ENCODE peak calls at places on chromosomes 11 and 22, in seven cellular contexts. S is hepatocyte, P is body of pancreas, W is heart left ventricle, C is lower leg skin, F is bronchial epithelial cell, Q is fibroblast of the aortic adventitia. I is an unnamed sample.
A peak's percentile ranks its signal among the peaks of the same experiment; 100 is the strongest.

GRCh38 chr11:31870609-31871309 is 59.6 kb upstream of the PAX6 start:
- DNase-seq in S (peak; percentile 73), P (peak; percentile 44), W (peak; percentile 31), C (peak; percentile 86), F (peak; percentile 38), Q (peak; percentile 45), I (peak; percentile 67)

GRCh38 chr11:17408641-17409040 is 20.2 kb upstream of the KCNJ11 start:
- DNase-seq in S (no peak), P (no peak), W (no peak), C (no peak), F (no peak), Q (no peak), I (no peak)

GRCh38 chr11:65225284-65226102 is 36.3 kb upstream of the POLA2 start:
- DNase-seq in S (peak; percentile 78), P (peak; percentile 74), W (peak; percentile 48), C (peak; percentile 94), F (peak; percentile 69), Q (peak; percentile 68), I (no peak)

GRCh38 chr11:108881136-108881535 is 216.3 kb downstream of the DDX10 start:
- DNase-seq in S (no peak), P (no peak), W (no peak), C (no peak), F (no peak), Q (no peak), I (no peak)

GRCh38 chr11:396948-397548 is 3.0 kb downstream of the PKP3 start:
- DNase-seq in S (no peak), P (peak; percentile 52), W (peak; percentile 63), C (no peak), F (no peak), Q (peak; percentile 60), I (no peak)

GRCh38 chr11:86162257-86162656 is 82.3 kb upstream of the EED start:
- DNase-seq in S (peak; percentile 67), P (peak; percentile 22), W (peak; percentile 74), C (no peak), F (peak; percentile 79), Q (peak; percentile 94), I (no peak)

GRCh38 chr11:122670131-122670530 is 14.6 kb downstream of the UBASH3B start:
- DNase-seq in S (no peak), P (no peak), W (no peak), C (no peak), F (no peak), Q (no peak), I (no peak)

GRCh38 chr11:120546312-120547205 is 35.0 kb downstream of the GRIK4 start:
- DNase-seq in S (peak; percentile 74), P (peak; percentile 78), W (peak; percentile 67), C (peak; percentile 91), F (peak; percentile 98), Q (peak; percentile 88), I (peak; percentile 46)

GRCh38 chr11:63813035-63813562 is at the start of gene SPINDOC:
- DNase-seq in S (peak; percentile 86), P (peak; percentile 72), W (peak; percentile 85), C (peak; percentile 93), F (peak; percentile 33), Q (peak; percentile 43), I (peak; percentile 85)

GRCh38 chr22:24453853-24454252 is 26.5 kb downstream of the ADORA2A start:
- DNase-seq in S (no peak), P (no peak), W (no peak), C (no peak), F (no peak), Q (no peak), I (no peak)

GRCh38 chr11:65130631-65131416 is 3.5 kb downstream of the SYVN1 start:
- DNase-seq in S (no peak), P (peak; percentile 15), W (no peak), C (no peak), F (no peak), Q (no peak), I (no peak)

GRCh38 chr22:30453731-30454510 is 17.9 kb downstream of the SEC14L3 start:
- DNase-seq in S (no peak), P (peak; percentile 43), W (no peak), C (no peak), F (no peak), Q (no peak), I (peak; percentile 23)

GRCh38 chr22:44396021-44396726 is 83.4 kb upstream of the SHISAL1 start:
- DNase-seq in S (no peak), P (peak; percentile 3), W (no peak), C (peak; percentile 56), F (no peak), Q (no peak), I (no peak)

GRCh38 chr11:27075192-27075591 is 34.6 kb downstream of the BBOX1 start:
- DNase-seq in S (no peak), P (no peak), W (no peak), C (no peak), F (no peak), Q (peak; percentile 30), I (no peak)

GRCh38 chr22:47564651-47565050 is 802.2 kb downstream of the TBC1D22A start:
- DNase-seq in S (no peak), P (no peak), W (no peak), C (peak; percentile 69), F (no peak), Q (no peak), I (no peak)

GRCh38 chr11:85094795-85095194 is 532.3 kb downstream of the DLG2 start:
- DNase-seq in S (no peak), P (no peak), W (no peak), C (no peak), F (no peak), Q (no peak), I (no peak)

GRCh38 chr11:19455731-19456130 is 215.0 kb upstream of the E2F8 start:
- DNase-seq in S (no peak), P (no peak), W (no peak), C (peak; percentile 76), F (no peak), Q (peak; percentile 45), I (no peak)

GRCh38 chr11:76023408-76024068 is 182.8 kb downstream of the WNT11 start:
- DNase-seq in S (no peak), P (no peak), W (no peak), C (no peak), F (peak; percentile 85), Q (no peak), I (no peak)

GRCh38 chr22:35883028-35883620 is 145.5 kb downstream of the RBFOX2 start:
- DNase-seq in S (no peak), P (peak; percentile 45), W (peak; percentile 46), C (no peak), F (peak; percentile 73), Q (peak; percentile 55), I (peak; percentile 15)

GRCh38 chr11:76265771-76266241 is 59.5 kb upstream of the WNT11 start:
- DNase-seq in S (no peak), P (peak; percentile 31), W (no peak), C (no peak), F (no peak), Q (peak; percentile 43), I (no peak)

DNA sequence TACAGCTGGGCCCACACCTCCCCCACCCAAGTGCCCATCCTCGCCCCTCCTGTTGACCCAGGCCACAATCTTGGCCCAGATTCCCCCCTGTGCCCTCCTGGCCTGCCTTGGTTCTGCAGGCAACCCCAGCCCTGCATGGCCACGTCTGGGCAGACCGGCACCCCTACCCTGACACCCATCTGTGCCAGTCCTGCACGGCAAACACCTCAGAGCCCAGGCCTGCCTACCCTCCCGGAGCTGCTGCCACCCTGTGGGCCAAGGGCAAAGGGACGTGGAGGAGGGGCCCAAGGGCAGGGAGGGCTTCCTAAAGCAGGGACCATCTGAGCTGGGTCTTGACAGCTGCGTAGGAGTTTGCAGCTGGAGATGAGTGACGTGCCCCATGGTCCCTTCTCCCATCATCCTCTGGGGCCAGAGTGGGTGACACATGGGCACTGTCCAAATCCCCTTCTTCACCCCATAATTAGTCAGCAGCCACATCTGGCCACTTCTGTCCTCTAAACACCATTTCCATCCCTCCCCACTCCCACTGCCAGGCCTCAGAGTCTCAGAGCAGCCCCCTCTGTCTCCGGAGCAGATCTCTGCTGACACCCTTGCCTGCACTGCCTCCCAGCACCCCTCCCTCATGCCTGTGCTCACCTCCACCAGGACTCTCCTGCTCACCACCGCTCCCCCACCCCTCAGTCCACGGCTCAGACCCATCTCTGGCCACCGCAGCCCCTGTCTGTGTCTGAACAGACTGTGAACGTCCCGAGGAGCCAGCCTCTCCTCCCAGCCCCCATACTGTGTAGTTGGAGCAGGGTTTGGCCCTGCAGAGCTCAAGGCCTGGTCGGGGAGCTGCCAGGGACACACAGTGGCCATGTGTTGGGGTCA is 35.6 kb upstream of the PPARA start:
- DNase-seq in S (no peak), P (peak; percentile 60), W (no peak), C (no peak), F (no peak), Q (no peak), I (peak; percentile 36)
- TF ChIP-seq CTCF in S (no peak), P (no peak), W (no peak), C (no peak), F (peak; percentile 2), Q (no peak), I (no peak)

DNA sequence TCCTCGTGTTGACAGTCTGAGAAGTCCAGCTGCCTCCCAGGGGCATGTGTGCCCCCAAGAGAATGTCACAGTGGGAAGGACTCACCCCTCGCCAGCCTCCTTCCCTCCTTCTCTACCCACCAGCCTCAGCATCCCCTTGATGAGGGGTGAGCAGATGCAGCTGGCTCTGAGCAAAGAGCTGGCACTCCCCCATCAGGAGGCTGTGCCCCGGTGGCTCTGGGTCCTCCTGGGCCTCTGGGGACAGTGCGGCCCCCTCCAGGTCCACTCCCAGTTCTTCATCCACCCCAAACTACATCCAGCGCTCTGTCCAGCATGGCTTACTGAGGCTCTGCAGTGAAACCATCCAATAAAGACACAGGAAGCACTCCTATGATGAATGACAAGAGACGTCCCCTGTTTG is 210.4 kb downstream of the BRD1 start:
- DNase-seq in S (no peak), P (peak; percentile 2), W (no peak), C (no peak), F (no peak), Q (no peak), I (no peak)
- TF ChIP-seq CTCF in S (no peak), P (no peak), W (no peak), C (no peak), F (no peak), Q (no peak), I (no peak)

DNA sequence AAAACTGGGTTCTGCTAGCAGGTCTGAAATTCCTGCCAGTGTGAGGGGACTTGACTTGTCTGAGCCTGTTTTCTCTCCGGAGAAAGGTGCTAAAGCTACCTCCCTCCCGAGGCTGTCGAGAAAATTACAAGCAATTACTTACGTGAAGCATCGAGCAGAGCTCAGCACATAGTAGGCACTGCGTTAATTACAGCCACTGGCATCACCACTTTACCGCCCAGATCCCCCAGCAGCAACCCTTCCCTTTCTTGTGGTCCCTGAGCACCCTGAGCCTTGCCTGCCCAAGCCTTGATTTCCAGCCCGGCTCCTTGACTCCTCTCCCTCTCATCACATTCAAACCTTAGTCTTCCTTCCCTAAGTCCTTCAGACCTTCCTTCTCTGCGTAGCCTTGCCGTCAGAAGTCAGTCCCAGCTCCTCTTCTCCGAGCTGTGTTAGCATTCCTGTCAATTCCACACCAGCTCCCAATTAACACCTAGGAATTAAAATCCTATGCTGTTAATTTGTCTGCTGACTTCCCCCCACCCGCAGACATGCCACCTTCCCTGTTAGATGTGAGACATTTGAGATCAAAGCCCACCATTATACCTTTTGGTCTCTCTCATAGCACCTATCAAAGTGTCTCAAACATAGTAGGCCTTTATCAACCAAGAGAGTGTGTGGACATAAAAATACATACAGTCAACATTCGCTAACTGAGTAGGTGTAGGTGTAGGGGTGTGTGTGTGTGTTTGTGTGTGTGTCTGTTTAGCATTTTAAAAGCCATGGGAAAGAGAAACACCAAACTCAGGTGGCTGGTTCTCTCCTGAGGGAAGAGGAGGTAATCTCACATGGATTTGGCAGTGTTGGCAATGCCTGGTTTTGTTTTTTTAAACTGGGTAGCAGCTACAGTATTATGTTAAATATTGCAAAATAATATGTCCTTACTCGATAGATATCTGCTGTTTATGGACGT is 2.8 kb upstream of the KCNJ5 start:
- DNase-seq in S (no peak), P (peak; percentile 52), W (no peak), C (no peak), F (peak; percentile 75), Q (no peak), I (no peak)
- TF ChIP-seq CTCF in S (peak; percentile 12), P (no peak), W (no peak), C (no peak), F (peak; percentile 48), Q (no peak), I (no peak)

GRCh38 chr11:132846080-132846479 is 686.2 kb downstream of the OPCML start:
- DNase-seq in S (no peak), P (no peak), W (no peak), C (no peak), F (no peak), Q (no peak), I (no peak)
- TF ChIP-seq CTCF in S (no peak), P (no peak), W (no peak), C (no peak), F (no peak), Q (no peak), I (no peak)

I was measured in Calu3.